ENCODE peak calls at places on chromosome 7, in seven cellular contexts. X is kidney epithelial cell, K is mesenchymal stem cell, I is HCT116, Z is HL-60, Y is fibroblast of pulmonary artery, H is aorta. J is an unnamed sample.

GRCh38 chr7:71286336-71286735 is 154.4 kb downstream of the GALNT17 start:
- DNase-seq in I (no peak), Z (no peak), X (no peak), Y (no peak), K (no peak), H (no peak), J (no peak)

GRCh38 chr7:34425194-34425593 is 232.8 kb upstream of the NPSR1 start:
- DNase-seq in Z (no peak), X (no peak), I (no peak), K (no peak), H (no peak), Y (no peak), J (no peak)

GRCh38 chr7:113491305-113491704 is 373.0 kb upstream of the SMIM30 start:
- DNase-seq in Y (no peak), K (no peak), H (no peak), Z (no peak), I (no peak), X (no peak), J (no peak)

GRCh38 chr7:27346531-27347260 is 104.1 kb downstream of the EVX1 start:
- DNase-seq in X (peak; percentile 68), K (peak; percentile 57), H (peak; percentile 61), Y (peak; percentile 61), Z (no peak), I (peak; percentile 12), J (peak; percentile 39)

GRCh38 chr7:87216701-87217508 is 2.6 kb downstream of the TMEM243 start:
- DNase-seq in X (peak; percentile 88), H (no peak), Y (no peak), K (no peak), I (no peak), Z (no peak), J (no peak)

GRCh38 chr7:82443801-82444219 is 233 bp upstream of the CACNA2D1 start:
- DNase-seq in H (peak; percentile 87), Z (no peak), Y (peak; percentile 94), K (peak; percentile 91), I (no peak), X (peak; percentile 43), J (peak; percentile 94)

GRCh38 chr7:22958742-22959141 is 55.2 kb downstream of the HYCC1 start:
- DNase-seq in X (no peak), H (no peak), K (no peak), I (no peak), Z (no peak), Y (no peak), J (no peak)

GRCh38 chr7:95871078-95871848 is 98.9 kb downstream of the DYNC1I1 start:
- DNase-seq in K (peak; percentile 65), Z (peak; percentile 23), H (no peak), X (no peak), Y (peak; percentile 64), I (peak; percentile 29), J (peak; percentile 78)

GRCh38 chr7:11946794-11947193 is 114.8 kb upstream of the THSD7A start:
- DNase-seq in Z (no peak), Y (no peak), X (no peak), H (no peak), K (no peak), I (no peak), J (no peak)

GRCh38 chr7:123624527-123625183 is 23.0 kb downstream of the ASB15 start:
- DNase-seq in K (no peak), H (peak; percentile 55), Y (peak; percentile 29), X (no peak), I (no peak), Z (peak; percentile 37), J (peak; percentile 30)

GRCh38 chr7:139618482-139619366 is 95.2 kb downstream of the CLEC2L start:
- DNase-seq in Y (peak; percentile 60), H (peak; percentile 50), K (peak; percentile 42), Z (peak; percentile 48), X (no peak), I (peak; percentile 19), J (peak; percentile 56)

GRCh38 chr7:140242057-140243031 is 65.6 kb upstream of the KDM7A start:
- DNase-seq in K (no peak), Y (no peak), I (no peak), X (no peak), Z (peak; percentile 79), H (peak; percentile 56), J (no peak)

GRCh38 chr7:81268551-81268950 is 349.7 kb upstream of the SEMA3C start:
- DNase-seq in K (peak; percentile 28), X (no peak), I (no peak), Z (no peak), H (no peak), Y (peak; percentile 20), J (peak; percentile 79)

GRCh38 chr7:90209776-90210175 is 1.8 kb upstream of the STEAP2 start:
- DNase-seq in H (no peak), Y (peak; percentile 28), X (no peak), I (no peak), Z (no peak), K (no peak), J (peak; percentile 55)

GRCh38 chr7:2237109-2237602 is 4.4 kb upstream of the MAD1L1 start:
- DNase-seq in Z (peak; percentile 92), I (no peak), X (no peak), Y (no peak), H (peak; percentile 84), K (no peak), J (no peak)

GRCh38 chr7:92837214-92837749 is 909 bp upstream of the CDK6 start:
- DNase-seq in X (no peak), I (no peak), K (no peak), H (no peak), Z (no peak), Y (peak; percentile 50), J (peak; percentile 62)

GRCh38 chr7:40859965-40860543 is 725.2 kb downstream of the SUGCT start:
- DNase-seq in X (no peak), Y (no peak), K (no peak), Z (no peak), I (no peak), H (no peak), J (no peak)

GRCh38 chr7:134781171-134781570 is 1.7 kb downstream of the CALD1 start:
- DNase-seq in Z (no peak), I (no peak), X (no peak), K (no peak), H (no peak), Y (peak; percentile 60), J (no peak)

GRCh38 chr7:10855583-10855982 is 118.1 kb upstream of the PHF14 start:
- DNase-seq in Z (no peak), X (no peak), Y (no peak), I (no peak), K (no peak), H (no peak), J (no peak)

GRCh38 chr7:156308976-156309620 is 331.5 kb upstream of the RNF32 start:
- DNase-seq in K (no peak), Z (no peak), I (no peak), Y (no peak), H (no peak), X (no peak), J (no peak)

GRCh38 chr7:45239486-45239885 is 81.9 kb downstream of the RAMP3 start:
- DNase-seq in Z (no peak), Y (peak; percentile 25), K (no peak), X (no peak), I (no peak), H (no peak), J (peak; percentile 55)

GRCh38 chr7:70506463-70506862 is 625.5 kb upstream of the GALNT17 start:
- DNase-seq in K (no peak), H (no peak), I (no peak), X (no peak), Y (no peak), Z (no peak), J (no peak)

DNA sequence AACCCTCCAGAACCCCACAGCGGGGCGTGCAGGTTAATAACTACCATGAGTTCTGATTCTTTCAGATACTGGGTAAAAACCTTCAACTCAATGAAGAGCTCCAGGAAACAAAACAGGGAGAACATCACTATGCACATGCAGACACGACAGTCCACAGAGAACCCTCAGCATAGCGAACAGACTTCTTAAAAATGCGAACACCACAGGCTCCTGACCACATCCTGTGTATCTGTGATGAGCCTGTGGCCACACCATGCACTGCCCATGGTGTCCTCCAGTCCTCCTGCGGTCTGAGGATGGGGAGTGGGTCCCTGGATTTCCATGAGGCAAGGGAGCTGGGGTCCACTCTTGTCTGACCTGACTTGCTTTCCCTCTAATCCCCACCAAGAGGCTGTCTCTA is 107.2 kb downstream of the COBL start:
- DNase-seq in K (peak; percentile 27), Y (no peak), H (no peak), I (no peak), Z (no peak), X (no peak), J (no peak)
- H3K4me3 ChIP-seq in K (no peak overlapping the region), Y (no peak overlapping the region), H (no peak overlapping the region), I (no peak overlapping the region), Z (no peak overlapping the region), X (no peak overlapping the region), J (no peak overlapping the region)

DNA sequence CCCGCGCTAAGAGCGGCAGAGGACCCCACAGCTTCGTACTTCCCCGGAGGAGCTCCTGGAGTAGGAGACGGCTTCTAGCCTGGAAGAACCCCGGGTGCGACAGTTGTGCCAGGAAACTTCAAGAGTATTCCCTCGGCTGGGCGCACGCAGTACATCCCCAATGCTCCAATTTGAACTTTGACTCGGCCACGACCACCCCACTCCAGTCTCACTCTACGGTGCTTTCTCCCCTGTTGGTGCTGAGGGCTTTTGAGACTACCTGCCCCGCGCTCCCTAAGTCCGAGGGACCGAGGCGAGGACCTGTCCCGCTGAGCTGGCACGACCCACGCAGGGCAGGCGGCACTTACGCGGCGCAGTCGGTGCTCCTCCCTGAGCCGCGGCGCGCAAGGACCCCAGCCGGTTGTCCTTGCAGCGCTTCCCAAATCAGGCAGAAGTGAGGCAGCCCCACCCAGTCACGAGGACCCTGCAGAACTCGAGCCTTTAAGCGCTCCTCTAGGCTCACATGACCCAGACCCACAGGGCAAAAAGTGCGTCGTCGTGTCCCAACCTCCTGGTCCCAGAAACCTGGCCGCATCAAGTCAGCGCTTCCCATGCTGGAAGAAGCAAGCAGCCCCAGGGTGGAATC is at the start of gene CPVL:
- DNase-seq in X (no peak), Z (no peak), K (peak; percentile 4), H (peak; percentile 89), I (peak; percentile 29), Y (no peak), J (no peak)
- H3K4me3 ChIP-seq in X (peak within 1 kb of the TSS; percentile 33), Z (peak within 1 kb of the TSS; percentile 40), K (peak within 1 kb of the TSS; percentile 16), H (no peak within 1 kb of the TSS), I (peak within 1 kb of the TSS; percentile 52), Y (no peak within 1 kb of the TSS), J (peak within 1 kb of the TSS; percentile 24)

GRCh38 chr7:43506460-43506859 is 76.4 kb upstream of the STK17A start:
- DNase-seq in H (no peak), X (no peak), Y (no peak), Z (no peak), I (no peak), K (no peak), J (no peak)

GRCh38 chr7:43496596-43496995 is 86.3 kb upstream of the STK17A start:
- DNase-seq in K (no peak), Z (no peak), X (no peak), Y (no peak), H (no peak), I (no peak), J (no peak)

GRCh38 chr7:43502941-43503340 is 80.0 kb upstream of the STK17A start:
- DNase-seq in I (no peak), Y (no peak), K (no peak), X (no peak), H (no peak), Z (no peak), J (no peak)

GRCh38 chr7:43505412-43505811 is 77.5 kb upstream of the STK17A start:
- DNase-seq in I (no peak), K (no peak), Z (no peak), X (no peak), Y (no peak), H (no peak), J (no peak)

GRCh38 chr7:43501881-43502280 is 81.0 kb upstream of the STK17A start:
- DNase-seq in X (no peak), I (no peak), K (peak; percentile 73), H (no peak), Z (no peak), Y (peak; percentile 64), J (peak; percentile 93)
- H3K4me3 ChIP-seq in X (no peak overlapping the region), I (no peak overlapping the region), K (no peak overlapping the region), H (no peak overlapping the region), Z (no peak overlapping the region), Y (no peak overlapping the region), J (no peak overlapping the region)

GRCh38 chr7:26155531-26156375 is 3.8 kb downstream of the NFE2L3 start:
- DNase-seq in Z (no peak), Y (peak; percentile 46), X (peak; percentile 65), H (no peak), K (peak; percentile 87), I (no peak), J (peak; percentile 59)
- H3K4me3 ChIP-seq in Z (no peak overlapping the region), Y (peak overlapping the region; percentile 38), X (no peak overlapping the region), H (no peak overlapping the region), K (no peak overlapping the region), I (no peak overlapping the region), J (peak overlapping the region; percentile 0)

J was measured in choroid plexus epithelial cell.